ENCODE peak calls at places on chromosomes 16 and 17, in ten cellular contexts. X, I, V, U, A, G, J, F, Y and Z are unnamed samples.

GRCh38 chr16:57679016-57679415 is 10.9 kb downstream of the ADGRG3 start:
- DNase-seq in X (no peak), I (no peak), V (no peak), U (no peak), A (no peak), G (no peak), J (no peak), F (no peak), Y (no peak), Z (no peak)

GRCh38 chr16:25750489-25750888 is 58.7 kb downstream of the HS3ST4 start:
- DNase-seq in X (no peak), I (no peak), V (no peak), U (no peak), A (no peak), G (no peak), J (no peak), F (no peak), Y (no peak), Z (no peak)

GRCh38 chr16:82016268-82016667 is 5.0 kb upstream of the SDR42E1 start:
- DNase-seq in X (no peak), I (no peak), V (peak), U (peak), A (peak), G (no peak), J (no peak), F (no peak), Y (no peak), Z (peak)

GRCh38 chr16:3148256-3149192 is 13.7 kb downstream of the ZNF213 start:
- DNase-seq in X (no peak), I (no peak), V (no peak), U (no peak), A (no peak), G (no peak), J (no peak), F (no peak), Y (no peak), Z (no peak)

GRCh38 chr16:27432600-27432957 is 30.6 kb downstream of the IL21R start:
- DNase-seq in X (no peak), I (no peak), V (peak), U (peak), A (no peak), G (no peak), J (no peak), F (no peak), Y (peak), Z (peak)

GRCh38 chr17:73200476-73200875 is 7.6 kb downstream of the COG1 start:
- DNase-seq in X (no peak), I (no peak), V (no peak), U (no peak), A (no peak), G (no peak), J (no peak), F (no peak), Y (no peak), Z (no peak)

GRCh38 chr16:57106767-57107166 is 14.4 kb downstream of the CPNE2 start:
- DNase-seq in X (no peak), I (no peak), V (no peak), U (no peak), A (no peak), G (no peak), J (no peak), F (peak), Y (no peak), Z (no peak)

GRCh38 chr16:69707920-69708683 is 18.3 kb downstream of the NQO1 start:
- DNase-seq in X (no peak), I (no peak), V (no peak), U (no peak), A (no peak), G (no peak), J (no peak), F (no peak), Y (no peak), Z (no peak)

GRCh38 chr16:30004811-30005242 is 6.0 kb downstream of the DOC2A start:
- DNase-seq in X (no peak), I (no peak), V (no peak), U (no peak), A (no peak), G (no peak), J (no peak), F (no peak), Y (no peak), Z (no peak)

GRCh38 chr16:78563905-78564304 is 464.5 kb downstream of the WWOX start:
- DNase-seq in X (no peak), I (no peak), V (peak), U (no peak), A (no peak), G (no peak), J (no peak), F (peak), Y (no peak), Z (no peak)

GRCh38 chr16:84738255-84739038 is 38.6 kb downstream of the USP10 start:
- DNase-seq in X (peak), I (peak), V (peak), U (peak), A (peak), G (peak), J (peak), F (peak), Y (peak), Z (peak)

GRCh38 chr16:50265260-50265659 is 1.1 kb upstream of the ADCY7 start:
- DNase-seq in X (no peak), I (no peak), V (no peak), U (peak), A (peak), G (no peak), J (no peak), F (no peak), Y (no peak), Z (no peak)

GRCh38 chr17:37553357-37553966 is 55.8 kb downstream of the SYNRG start:
- DNase-seq in X (no peak), I (no peak), V (no peak), U (no peak), A (no peak), G (no peak), J (no peak), F (no peak), Y (no peak), Z (no peak)

GRCh38 chr17:2931426-2931825 is 132.0 kb downstream of the OR1D5 start:
- DNase-seq in X (peak), I (no peak), V (no peak), U (no peak), A (no peak), G (no peak), J (no peak), F (no peak), Y (no peak), Z (no peak)

GRCh38 chr17:55321507-55322064 is 56.8 kb downstream of the HLF start:
- DNase-seq in X (no peak), I (no peak), V (no peak), U (no peak), A (no peak), G (no peak), J (no peak), F (no peak), Y (no peak), Z (no peak)

GRCh38 chr16:695355-696089 is 5.3 kb upstream of the WDR24 start:
- DNase-seq in X (peak), I (no peak), V (no peak), U (peak), A (peak), G (peak), J (no peak), F (no peak), Y (no peak), Z (no peak)

GRCh38 chr17:53150101-53150698 is 672.5 kb upstream of the KIF2B start:
- DNase-seq in X (no peak), I (no peak), V (no peak), U (peak), A (no peak), G (no peak), J (no peak), F (no peak), Y (no peak), Z (peak)

GRCh38 chr16:11136600-11136999 is 119.4 kb downstream of the SOCS1 start:
- DNase-seq in X (no peak), I (no peak), V (no peak), U (peak), A (no peak), G (no peak), J (no peak), F (peak), Y (peak), Z (peak)

GRCh38 chr16:79656537-79657115 is 56.1 kb upstream of the MAF start:
- DNase-seq in X (no peak), I (no peak), V (no peak), U (no peak), A (no peak), G (no peak), J (no peak), F (no peak), Y (no peak), Z (no peak)

GRCh38 chr17:26818736-26819135 is 475.2 kb upstream of the WSB1 start:
- DNase-seq in X (no peak), I (no peak), V (peak), U (no peak), A (no peak), G (no peak), J (no peak), F (no peak), Y (no peak), Z (peak)

GRCh38 chr17:17849863-17850373 is 13.1 kb upstream of the SREBF1 start:
- DNase-seq in X (no peak), I (peak), V (peak), U (peak), A (peak), G (peak), J (peak), F (no peak), Y (no peak), Z (peak)

GRCh38 chr16:83458612-83459011 is 349.2 kb upstream of the HSBP1 start:
- DNase-seq in X (peak), I (no peak), V (peak), U (peak), A (no peak), G (no peak), J (no peak), F (no peak), Y (peak), Z (peak)

GRCh38 chr17:15502315-15503112 is 35.1 kb upstream of the CDRT4 start:
- DNase-seq in X (peak), I (peak), V (peak), U (peak), A (peak), G (peak), J (peak), F (peak), Y (peak), Z (peak)

GRCh38 chr16:88389621-88390160 is 6.9 kb downstream of the ZNF469 start:
- DNase-seq in X (no peak), I (no peak), V (no peak), U (no peak), A (no peak), G (no peak), J (no peak), F (peak), Y (no peak), Z (no peak)

GRCh38 chr16:505479-506245 is 21.9 kb upstream of the CAPN15 start:
- DNase-seq in X (no peak), I (peak), V (no peak), U (no peak), A (no peak), G (no peak), J (no peak), F (no peak), Y (no peak), Z (no peak)

GRCh38 chr17:72683506-72684404 is 408.7 kb downstream of the SLC39A11 start:
- DNase-seq in X (no peak), I (no peak), V (peak), U (peak), A (no peak), G (no peak), J (no peak), F (no peak), Y (peak), Z (peak)

GRCh38 chr16:85257483-85257882 is 145.2 kb upstream of the CIBAR2 start:
- DNase-seq in X (no peak), I (no peak), V (no peak), U (no peak), A (no peak), G (no peak), J (no peak), F (no peak), Y (no peak), Z (no peak)